ENCODE peak calls at places on chromosome X, in eight cellular contexts. One of them, this sample, is unnamed.
A peak's percentile ranks its signal among the peaks of the same experiment; 100 is the strongest.

GRCh38 chrX:130176354-130176776 is 4.6 kb downstream of the RAB33A start:
- DNase-seq in endodermal cell: no peak
- DNase-seq in A549: no peak
- DNase-seq in CD4-positive, CD25-positive, alpha-beta regulatory T cell: no peak
- DNase-seq in ovary: no peak
- DNase-seq in suprapubic skin: no peak
- DNase-seq in lung: no peak
- DNase-seq in effector memory CD4-positive, alpha-beta T cell: no peak
- DNase-seq in this sample: no peak

GRCh38 chrX:65726708-65727107 is 59.3 kb downstream of the MSN start:
- DNase-seq in effector memory CD4-positive, alpha-beta T cell: no peak
- DNase-seq in lung: no peak
- DNase-seq in endodermal cell: peak; percentile 47
- DNase-seq in ovary: no peak
- DNase-seq in CD4-positive, CD25-positive, alpha-beta regulatory T cell: no peak
- DNase-seq in suprapubic skin: no peak
- DNase-seq in A549: no peak
- DNase-seq in this sample: no peak

GRCh38 chrX:133881893-133882292 is 103.5 kb downstream of the GPC3 start:
- DNase-seq in lung: no peak
- DNase-seq in ovary: no peak
- DNase-seq in suprapubic skin: no peak
- DNase-seq in effector memory CD4-positive, alpha-beta T cell: no peak
- DNase-seq in endodermal cell: peak; percentile 53
- DNase-seq in A549: no peak
- DNase-seq in CD4-positive, CD25-positive, alpha-beta regulatory T cell: no peak
- DNase-seq in this sample: no peak

GRCh38 chrX:136708348-136708747 is 60.4 kb downstream of the CD40LG start:
- DNase-seq in ovary: no peak
- DNase-seq in lung: no peak
- DNase-seq in effector memory CD4-positive, alpha-beta T cell: no peak
- DNase-seq in suprapubic skin: no peak
- DNase-seq in CD4-positive, CD25-positive, alpha-beta regulatory T cell: no peak
- DNase-seq in A549: peak; percentile 6
- DNase-seq in endodermal cell: no peak
- DNase-seq in this sample: no peak

GRCh38 chrX:78652971-78653822 is 5.9 kb downstream of the RTL3 start:
- DNase-seq in CD4-positive, CD25-positive, alpha-beta regulatory T cell: no peak
- DNase-seq in endodermal cell: no peak
- DNase-seq in ovary: no peak
- DNase-seq in lung: no peak
- DNase-seq in A549: peak; percentile 11
- DNase-seq in suprapubic skin: no peak
- DNase-seq in effector memory CD4-positive, alpha-beta T cell: no peak
- DNase-seq in this sample: no peak

GRCh38 chrX:24347871-24348270 is 12.6 kb upstream of the SUPT20HL1 start:
- DNase-seq in endodermal cell: no peak
- DNase-seq in A549: no peak
- DNase-seq in CD4-positive, CD25-positive, alpha-beta regulatory T cell: no peak
- DNase-seq in lung: no peak
- DNase-seq in effector memory CD4-positive, alpha-beta T cell: no peak
- DNase-seq in ovary: no peak
- DNase-seq in suprapubic skin: no peak
- DNase-seq in this sample: no peak

GRCh38 chrX:37684918-37685317 is 673 bp upstream of the XK start:
- DNase-seq in endodermal cell: no peak
- DNase-seq in ovary: no peak
- DNase-seq in CD4-positive, CD25-positive, alpha-beta regulatory T cell: no peak
- DNase-seq in suprapubic skin: no peak
- DNase-seq in A549: no peak
- DNase-seq in lung: no peak
- DNase-seq in effector memory CD4-positive, alpha-beta T cell: no peak
- DNase-seq in this sample: no peak

GRCh38 chrX:15525664-15526416 is 25.2 kb downstream of the BMX start:
- DNase-seq in suprapubic skin: no peak
- DNase-seq in effector memory CD4-positive, alpha-beta T cell: no peak
- DNase-seq in CD4-positive, CD25-positive, alpha-beta regulatory T cell: no peak
- DNase-seq in endodermal cell: no peak
- DNase-seq in A549: no peak
- DNase-seq in lung: no peak
- DNase-seq in ovary: no peak
- DNase-seq in this sample: no peak

GRCh38 chrX:143429021-143429570 is 88.2 kb downstream of the SPANXN3 start:
- DNase-seq in CD4-positive, CD25-positive, alpha-beta regulatory T cell: no peak
- DNase-seq in effector memory CD4-positive, alpha-beta T cell: no peak
- DNase-seq in ovary: no peak
- DNase-seq in suprapubic skin: no peak
- DNase-seq in A549: no peak
- DNase-seq in endodermal cell: no peak
- DNase-seq in lung: no peak
- DNase-seq in this sample: no peak

GRCh38 chrX:45815389-45815788 is 614.7 kb upstream of the DIPK2B start:
- DNase-seq in effector memory CD4-positive, alpha-beta T cell: no peak
- DNase-seq in ovary: no peak
- DNase-seq in suprapubic skin: no peak
- DNase-seq in endodermal cell: no peak
- DNase-seq in lung: no peak
- DNase-seq in CD4-positive, CD25-positive, alpha-beta regulatory T cell: no peak
- DNase-seq in A549: no peak
- DNase-seq in this sample: no peak

GRCh38 chrX:44433556-44433955 is 90.1 kb upstream of the EFHC2 start:
- DNase-seq in A549: no peak
- DNase-seq in ovary: no peak
- DNase-seq in endodermal cell: no peak
- DNase-seq in lung: no peak
- DNase-seq in suprapubic skin: no peak
- DNase-seq in effector memory CD4-positive, alpha-beta T cell: no peak
- DNase-seq in CD4-positive, CD25-positive, alpha-beta regulatory T cell: no peak
- DNase-seq in this sample: no peak

GRCh38 chrX:18998653-18999052 is 14.7 kb upstream of the PHKA2 start:
- DNase-seq in endodermal cell: no peak
- DNase-seq in A549: no peak
- DNase-seq in effector memory CD4-positive, alpha-beta T cell: no peak
- DNase-seq in CD4-positive, CD25-positive, alpha-beta regulatory T cell: no peak
- DNase-seq in lung: no peak
- DNase-seq in ovary: no peak
- DNase-seq in suprapubic skin: no peak
- DNase-seq in this sample: no peak

GRCh38 chrX:129695937-129696336 is 41.2 kb upstream of the APLN start:
- DNase-seq in CD4-positive, CD25-positive, alpha-beta regulatory T cell: no peak
- DNase-seq in suprapubic skin: no peak
- DNase-seq in ovary: no peak
- DNase-seq in lung: no peak
- DNase-seq in endodermal cell: no peak
- DNase-seq in A549: no peak
- DNase-seq in effector memory CD4-positive, alpha-beta T cell: no peak
- DNase-seq in this sample: no peak

GRCh38 chrX:122517781-122518180 is 666.3 kb upstream of the GRIA3 start:
- DNase-seq in endodermal cell: no peak
- DNase-seq in CD4-positive, CD25-positive, alpha-beta regulatory T cell: no peak
- DNase-seq in lung: no peak
- DNase-seq in ovary: no peak
- DNase-seq in effector memory CD4-positive, alpha-beta T cell: no peak
- DNase-seq in A549: no peak
- DNase-seq in suprapubic skin: no peak
- DNase-seq in this sample: no peak

GRCh38 chrX:110531873-110532272 is 173.2 kb downstream of the RTL9 start:
- DNase-seq in lung: no peak
- DNase-seq in A549: no peak
- DNase-seq in suprapubic skin: no peak
- DNase-seq in effector memory CD4-positive, alpha-beta T cell: no peak
- DNase-seq in endodermal cell: no peak
- DNase-seq in ovary: no peak
- DNase-seq in CD4-positive, CD25-positive, alpha-beta regulatory T cell: no peak
- DNase-seq in this sample: no peak

GRCh38 chrX:323721-324628 is 5.4 kb upstream of the GTPBP6 start:
- DNase-seq in A549: no peak
- DNase-seq in effector memory CD4-positive, alpha-beta T cell: no peak
- DNase-seq in lung: no peak
- DNase-seq in suprapubic skin: peak; percentile 67
- DNase-seq in endodermal cell: peak; percentile 88
- DNase-seq in CD4-positive, CD25-positive, alpha-beta regulatory T cell: no peak
- DNase-seq in ovary: no peak
- DNase-seq in this sample: no peak

GRCh38 chrX:110026099-110026844 is 23.4 kb downstream of the TMEM164 start:
- DNase-seq in ovary: no peak
- DNase-seq in lung: peak; percentile 60
- DNase-seq in CD4-positive, CD25-positive, alpha-beta regulatory T cell: no peak
- DNase-seq in effector memory CD4-positive, alpha-beta T cell: no peak
- DNase-seq in suprapubic skin: no peak
- DNase-seq in endodermal cell: no peak
- DNase-seq in A549: no peak
- DNase-seq in this sample: no peak

GRCh38 chrX:50470103-50471031 is at the start of gene DGKK:
- DNase-seq in A549: no peak
- DNase-seq in ovary: no peak
- DNase-seq in CD4-positive, CD25-positive, alpha-beta regulatory T cell: no peak
- DNase-seq in endodermal cell: peak; percentile 90
- DNase-seq in effector memory CD4-positive, alpha-beta T cell: no peak
- DNase-seq in lung: no peak
- DNase-seq in suprapubic skin: no peak
- DNase-seq in this sample: no peak

GRCh38 chrX:49309401-49309981 is 6.0 kb downstream of the GAGE10 start:
- DNase-seq in lung: no peak
- DNase-seq in suprapubic skin: no peak
- DNase-seq in endodermal cell: peak; percentile 63
- DNase-seq in A549: no peak
- DNase-seq in ovary: no peak
- DNase-seq in CD4-positive, CD25-positive, alpha-beta regulatory T cell: peak; percentile 37
- DNase-seq in effector memory CD4-positive, alpha-beta T cell: no peak
- DNase-seq in this sample: no peak

GRCh38 chrX:1071351-1071750 is 141.1 kb downstream of the CRLF2 start:
- DNase-seq in A549: no peak
- DNase-seq in CD4-positive, CD25-positive, alpha-beta regulatory T cell: no peak
- DNase-seq in ovary: no peak
- DNase-seq in lung: no peak
- DNase-seq in suprapubic skin: peak; percentile 62
- DNase-seq in effector memory CD4-positive, alpha-beta T cell: no peak
- DNase-seq in endodermal cell: no peak
- DNase-seq in this sample: no peak

GRCh38 chrX:29295987-29296680 is 708.9 kb downstream of the IL1RAPL1 start:
- DNase-seq in effector memory CD4-positive, alpha-beta T cell: no peak
- DNase-seq in lung: no peak
- DNase-seq in ovary: no peak
- DNase-seq in suprapubic skin: no peak
- DNase-seq in CD4-positive, CD25-positive, alpha-beta regulatory T cell: no peak
- DNase-seq in endodermal cell: no peak
- DNase-seq in A549: no peak
- DNase-seq in this sample: no peak

GRCh38 chrX:10157545-10157944 is 770 bp downstream of the CLCN4 start:
- DNase-seq in A549: no peak
- DNase-seq in CD4-positive, CD25-positive, alpha-beta regulatory T cell: no peak
- DNase-seq in ovary: no peak
- DNase-seq in endodermal cell: no peak
- DNase-seq in effector memory CD4-positive, alpha-beta T cell: no peak
- DNase-seq in suprapubic skin: no peak
- DNase-seq in lung: no peak
- DNase-seq in this sample: no peak

GRCh38 chrX:12330841-12331240 is 192.6 kb downstream of the FRMPD4 start:
- DNase-seq in A549: no peak
- DNase-seq in effector memory CD4-positive, alpha-beta T cell: no peak
- DNase-seq in endodermal cell: no peak
- DNase-seq in lung: no peak
- DNase-seq in ovary: no peak
- DNase-seq in CD4-positive, CD25-positive, alpha-beta regulatory T cell: no peak
- DNase-seq in suprapubic skin: no peak
- DNase-seq in this sample: no peak

GRCh38 chrX:119194631-119195030 is 41.5 kb upstream of the PGRMC1 start:
- DNase-seq in ovary: no peak
- DNase-seq in A549: no peak
- DNase-seq in suprapubic skin: no peak
- DNase-seq in CD4-positive, CD25-positive, alpha-beta regulatory T cell: no peak
- DNase-seq in effector memory CD4-positive, alpha-beta T cell: no peak
- DNase-seq in lung: no peak
- DNase-seq in endodermal cell: no peak
- DNase-seq in this sample: no peak

GRCh38 chrX:101219116-101219839 is at the start of gene DRP2:
- DNase-seq in suprapubic skin: no peak
- DNase-seq in ovary: no peak
- DNase-seq in A549: peak; percentile 4
- DNase-seq in CD4-positive, CD25-positive, alpha-beta regulatory T cell: no peak
- DNase-seq in endodermal cell: no peak
- DNase-seq in lung: no peak
- DNase-seq in effector memory CD4-positive, alpha-beta T cell: no peak
- DNase-seq in this sample: no peak
- H3K4me3 ChIP-seq in suprapubic skin: no peak within 1 kb of the TSS
- H3K4me3 ChIP-seq in ovary: no peak within 1 kb of the TSS
- H3K4me3 ChIP-seq in A549: no peak within 1 kb of the TSS
- H3K4me3 ChIP-seq in CD4-positive, CD25-positive, alpha-beta regulatory T cell: no peak within 1 kb of the TSS
- H3K4me3 ChIP-seq in endodermal cell: no peak within 1 kb of the TSS
- H3K4me3 ChIP-seq in lung: no peak within 1 kb of the TSS
- H3K4me3 ChIP-seq in effector memory CD4-positive, alpha-beta T cell: no peak within 1 kb of the TSS
- H3K4me3 ChIP-seq in this sample: no peak within 1 kb of the TSS

GRCh38 chrX:3526084-3526483 is 179.6 kb upstream of the MXRA5 start:
- DNase-seq in ovary: no peak
- DNase-seq in lung: no peak
- DNase-seq in endodermal cell: no peak
- DNase-seq in A549: no peak
- DNase-seq in CD4-positive, CD25-positive, alpha-beta regulatory T cell: no peak
- DNase-seq in effector memory CD4-positive, alpha-beta T cell: no peak
- DNase-seq in suprapubic skin: no peak
- DNase-seq in this sample: no peak
- H3K27ac ChIP-seq in ovary: no peak overlapping the region
- H3K27ac ChIP-seq in lung: no peak overlapping the region
- H3K27ac ChIP-seq in endodermal cell: no peak overlapping the region
- H3K27ac ChIP-seq in A549: no peak overlapping the region
- H3K27ac ChIP-seq in CD4-positive, CD25-positive, alpha-beta regulatory T cell: no peak overlapping the region
- H3K27ac ChIP-seq in effector memory CD4-positive, alpha-beta T cell: no peak overlapping the region
- H3K27ac ChIP-seq in suprapubic skin: no peak overlapping the region
- H3K27ac ChIP-seq in this sample: no peak overlapping the region

GRCh38 chrX:39121903-39122302 is 320.6 kb downstream of the MID1IP1 start:
- DNase-seq in CD4-positive, CD25-positive, alpha-beta regulatory T cell: no peak
- DNase-seq in ovary: no peak
- DNase-seq in suprapubic skin: no peak
- DNase-seq in A549: no peak
- DNase-seq in endodermal cell: no peak
- DNase-seq in lung: no peak
- DNase-seq in effector memory CD4-positive, alpha-beta T cell: no peak
- DNase-seq in this sample: no peak
- H3K4me3 ChIP-seq in CD4-positive, CD25-positive, alpha-beta regulatory T cell: no peak overlapping the region
- H3K4me3 ChIP-seq in ovary: no peak overlapping the region
- H3K4me3 ChIP-seq in suprapubic skin: no peak overlapping the region
- H3K4me3 ChIP-seq in A549: no peak overlapping the region
- H3K4me3 ChIP-seq in endodermal cell: no peak overlapping the region
- H3K4me3 ChIP-seq in lung: no peak overlapping the region
- H3K4me3 ChIP-seq in effector memory CD4-positive, alpha-beta T cell: no peak overlapping the region
- H3K4me3 ChIP-seq in this sample: no peak overlapping the region

DNA sequence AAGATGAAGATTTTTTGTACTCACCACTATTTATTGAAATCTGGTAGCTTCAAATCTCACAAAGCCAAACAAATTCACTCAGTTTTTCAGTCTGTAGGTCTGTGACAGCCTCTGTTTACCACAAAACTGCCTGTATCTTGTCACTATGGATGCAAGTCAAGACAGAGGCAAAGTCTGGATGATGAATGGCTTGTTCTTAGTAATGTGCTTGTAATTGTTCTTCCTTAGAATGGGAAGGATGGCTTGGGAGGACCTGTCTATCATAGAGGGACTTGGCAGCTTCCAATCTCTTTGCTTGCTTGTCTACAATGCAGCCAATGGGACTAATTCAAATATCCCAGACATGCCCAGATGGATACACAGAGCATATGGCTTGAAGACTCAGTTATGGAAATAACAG is 141.2 kb upstream of the SCML1 start:
- DNase-seq in suprapubic skin: no peak
- DNase-seq in effector memory CD4-positive, alpha-beta T cell: no peak
- DNase-seq in CD4-positive, CD25-positive, alpha-beta regulatory T cell: no peak
- DNase-seq in lung: no peak
- DNase-seq in ovary: no peak
- DNase-seq in endodermal cell: no peak
- DNase-seq in A549: no peak
- DNase-seq in this sample: no peak
- H3K27ac ChIP-seq in suprapubic skin: no peak overlapping the region
- H3K27ac ChIP-seq in effector memory CD4-positive, alpha-beta T cell: no peak overlapping the region
- H3K27ac ChIP-seq in CD4-positive, CD25-positive, alpha-beta regulatory T cell: no peak overlapping the region
- H3K27ac ChIP-seq in lung: no peak overlapping the region
- H3K27ac ChIP-seq in ovary: no peak overlapping the region
- H3K27ac ChIP-seq in endodermal cell: no peak overlapping the region
- H3K27ac ChIP-seq in A549: peak overlapping the region; percentile 11
- H3K27ac ChIP-seq in this sample: no peak overlapping the region